ENCODE peak calls at places on chromosomes 3 and 15, in eight cellular contexts. One of them, this sample, is unnamed.

GRCh38 chr3:156024904-156025303 is 95.5 kb upstream of the KCNAB1 start:
- DNase-seq in CD8-positive, alpha-beta memory T cell: no peak
- DNase-seq in G401: no peak
- DNase-seq in body of pancreas: no peak
- DNase-seq in EH: peak
- DNase-seq in H4: peak
- DNase-seq in B cell: no peak
- DNase-seq in bronchial epithelial cell: peak
- DNase-seq in this sample: no peak

GRCh38 chr3:124351430-124352142 is 359.7 kb upstream of the ROPN1 start:
- DNase-seq in CD8-positive, alpha-beta memory T cell: no peak
- DNase-seq in G401: peak
- DNase-seq in body of pancreas: peak
- DNase-seq in EH: peak
- DNase-seq in H4: peak
- DNase-seq in B cell: no peak
- DNase-seq in bronchial epithelial cell: peak
- DNase-seq in this sample: no peak

GRCh38 chr3:69370945-69371301 is 15.0 kb downstream of the FRMD4B start:
- DNase-seq in CD8-positive, alpha-beta memory T cell: no peak
- DNase-seq in G401: no peak
- DNase-seq in body of pancreas: no peak
- DNase-seq in EH: peak
- DNase-seq in H4: peak
- DNase-seq in B cell: no peak
- DNase-seq in bronchial epithelial cell: peak
- DNase-seq in this sample: no peak

GRCh38 chr3:187994221-187995085 is 159.5 kb upstream of the LPP start:
- DNase-seq in CD8-positive, alpha-beta memory T cell: peak
- DNase-seq in G401: no peak
- DNase-seq in body of pancreas: no peak
- DNase-seq in EH: peak
- DNase-seq in H4: no peak
- DNase-seq in B cell: no peak
- DNase-seq in bronchial epithelial cell: no peak
- DNase-seq in this sample: peak

GRCh38 chr15:89129123-89129815 is 41.0 kb downstream of the ABHD2 start:
- DNase-seq in CD8-positive, alpha-beta memory T cell: peak
- DNase-seq in G401: peak
- DNase-seq in body of pancreas: peak
- DNase-seq in EH: peak
- DNase-seq in H4: peak
- DNase-seq in B cell: peak
- DNase-seq in bronchial epithelial cell: peak
- DNase-seq in this sample: peak

GRCh38 chr3:145125307-145125706 is 1035.7 kb downstream of the PLOD2 start:
- DNase-seq in CD8-positive, alpha-beta memory T cell: no peak
- DNase-seq in G401: no peak
- DNase-seq in body of pancreas: no peak
- DNase-seq in EH: no peak
- DNase-seq in H4: peak
- DNase-seq in B cell: no peak
- DNase-seq in bronchial epithelial cell: peak
- DNase-seq in this sample: no peak

GRCh38 chr3:186953011-186953487 is 22.7 kb downstream of the ST6GAL1 start:
- DNase-seq in CD8-positive, alpha-beta memory T cell: no peak
- DNase-seq in G401: no peak
- DNase-seq in body of pancreas: no peak
- DNase-seq in EH: peak
- DNase-seq in H4: no peak
- DNase-seq in B cell: no peak
- DNase-seq in bronchial epithelial cell: peak
- DNase-seq in this sample: no peak

GRCh38 chr3:104436536-104436935 is 930.2 kb upstream of the ALCAM start:
- DNase-seq in CD8-positive, alpha-beta memory T cell: no peak
- DNase-seq in G401: no peak
- DNase-seq in body of pancreas: no peak
- DNase-seq in EH: no peak
- DNase-seq in H4: no peak
- DNase-seq in B cell: no peak
- DNase-seq in bronchial epithelial cell: no peak
- DNase-seq in this sample: no peak

GRCh38 chr15:69999392-70000085 is 98.2 kb downstream of the TLE3 start:
- DNase-seq in CD8-positive, alpha-beta memory T cell: no peak
- DNase-seq in G401: no peak
- DNase-seq in body of pancreas: no peak
- DNase-seq in EH: no peak
- DNase-seq in H4: no peak
- DNase-seq in B cell: no peak
- DNase-seq in bronchial epithelial cell: no peak
- DNase-seq in this sample: no peak

GRCh38 chr15:94470492-94470891 is 239.1 kb downstream of the MCTP2 start:
- DNase-seq in CD8-positive, alpha-beta memory T cell: no peak
- DNase-seq in G401: no peak
- DNase-seq in body of pancreas: no peak
- DNase-seq in EH: no peak
- DNase-seq in H4: no peak
- DNase-seq in B cell: no peak
- DNase-seq in bronchial epithelial cell: peak
- DNase-seq in this sample: no peak

This sample was measured in immature natural killer cell.